ENCODE peak calls at places on chromosome 10, in nine cellular contexts. One of them, this sample, is unnamed.

GRCh38 chr10:71821909-71822763 is 28.9 kb downstream of the PSAP start:
- DNase-seq in BJ: peak
- DNase-seq in AG10803: peak
- DNase-seq in CD8-positive, alpha-beta T cell: no peak
- DNase-seq in dorsolateral prefrontal cortex: no peak
- DNase-seq in OCI-LY7: no peak
- DNase-seq in A673: no peak
- DNase-seq in fibroblast of the aortic adventitia: no peak
- DNase-seq in endodermal cell: no peak
- DNase-seq in this sample: no peak

GRCh38 chr10:77798940-77799339 is 127.6 kb downstream of the DLG5 start:
- DNase-seq in BJ: no peak
- DNase-seq in AG10803: no peak
- DNase-seq in CD8-positive, alpha-beta T cell: no peak
- DNase-seq in dorsolateral prefrontal cortex: no peak
- DNase-seq in OCI-LY7: no peak
- DNase-seq in A673: no peak
- DNase-seq in fibroblast of the aortic adventitia: no peak
- DNase-seq in endodermal cell: no peak
- DNase-seq in this sample: no peak

GRCh38 chr10:60872451-60872850 is 71.5 kb downstream of the RHOBTB1 start:
- DNase-seq in BJ: no peak
- DNase-seq in AG10803: no peak
- DNase-seq in CD8-positive, alpha-beta T cell: no peak
- DNase-seq in dorsolateral prefrontal cortex: no peak
- DNase-seq in OCI-LY7: no peak
- DNase-seq in A673: no peak
- DNase-seq in fibroblast of the aortic adventitia: no peak
- DNase-seq in endodermal cell: no peak
- DNase-seq in this sample: no peak

GRCh38 chr10:130169136-130169888 is 33.1 kb downstream of the GLRX3 start:
- DNase-seq in BJ: no peak
- DNase-seq in AG10803: peak
- DNase-seq in CD8-positive, alpha-beta T cell: no peak
- DNase-seq in dorsolateral prefrontal cortex: no peak
- DNase-seq in OCI-LY7: no peak
- DNase-seq in A673: peak
- DNase-seq in fibroblast of the aortic adventitia: no peak
- DNase-seq in endodermal cell: no peak
- DNase-seq in this sample: no peak

GRCh38 chr10:132918264-132918616 is 24.1 kb downstream of the CFAP46 start:
- DNase-seq in BJ: no peak
- DNase-seq in AG10803: no peak
- DNase-seq in CD8-positive, alpha-beta T cell: no peak
- DNase-seq in dorsolateral prefrontal cortex: no peak
- DNase-seq in OCI-LY7: no peak
- DNase-seq in A673: no peak
- DNase-seq in fibroblast of the aortic adventitia: no peak
- DNase-seq in endodermal cell: no peak
- DNase-seq in this sample: no peak

GRCh38 chr10:114925675-114926204 is 12.3 kb upstream of the TRUB1 start:
- DNase-seq in BJ: no peak
- DNase-seq in AG10803: peak
- DNase-seq in CD8-positive, alpha-beta T cell: no peak
- DNase-seq in dorsolateral prefrontal cortex: no peak
- DNase-seq in OCI-LY7: no peak
- DNase-seq in A673: peak
- DNase-seq in fibroblast of the aortic adventitia: peak
- DNase-seq in endodermal cell: no peak
- DNase-seq in this sample: no peak

GRCh38 chr10:2925631-2926030 is 141.7 kb upstream of the PFKP start:
- DNase-seq in BJ: no peak
- DNase-seq in AG10803: peak
- DNase-seq in CD8-positive, alpha-beta T cell: no peak
- DNase-seq in dorsolateral prefrontal cortex: no peak
- DNase-seq in OCI-LY7: no peak
- DNase-seq in A673: peak
- DNase-seq in fibroblast of the aortic adventitia: peak
- DNase-seq in endodermal cell: peak
- DNase-seq in this sample: no peak

GRCh38 chr10:122054046-122055025 is 65.4 kb downstream of the TACC2 start:
- DNase-seq in BJ: no peak
- DNase-seq in AG10803: peak
- DNase-seq in CD8-positive, alpha-beta T cell: no peak
- DNase-seq in dorsolateral prefrontal cortex: no peak
- DNase-seq in OCI-LY7: no peak
- DNase-seq in A673: peak
- DNase-seq in fibroblast of the aortic adventitia: peak
- DNase-seq in endodermal cell: peak
- DNase-seq in this sample: peak

GRCh38 chr10:99983280-99983988 is 26.3 kb downstream of the DNMBP start:
- DNase-seq in BJ: no peak
- DNase-seq in AG10803: peak
- DNase-seq in CD8-positive, alpha-beta T cell: no peak
- DNase-seq in dorsolateral prefrontal cortex: no peak
- DNase-seq in OCI-LY7: peak
- DNase-seq in A673: no peak
- DNase-seq in fibroblast of the aortic adventitia: peak
- DNase-seq in endodermal cell: no peak
- DNase-seq in this sample: no peak

GRCh38 chr10:120571256-120571655 is 114.2 kb downstream of the PLPP4 start:
- DNase-seq in BJ: no peak
- DNase-seq in AG10803: no peak
- DNase-seq in CD8-positive, alpha-beta T cell: no peak
- DNase-seq in dorsolateral prefrontal cortex: no peak
- DNase-seq in OCI-LY7: no peak
- DNase-seq in A673: no peak
- DNase-seq in fibroblast of the aortic adventitia: no peak
- DNase-seq in endodermal cell: no peak
- DNase-seq in this sample: no peak

GRCh38 chr10:44240766-44241165 is 144.1 kb downstream of the CXCL12 start:
- DNase-seq in BJ: no peak
- DNase-seq in AG10803: no peak
- DNase-seq in CD8-positive, alpha-beta T cell: no peak
- DNase-seq in dorsolateral prefrontal cortex: no peak
- DNase-seq in OCI-LY7: no peak
- DNase-seq in A673: no peak
- DNase-seq in fibroblast of the aortic adventitia: peak
- DNase-seq in endodermal cell: no peak
- DNase-seq in this sample: no peak

GRCh38 chr10:43075612-43076003 is 1.3 kb upstream of the RET start:
- DNase-seq in BJ: no peak
- DNase-seq in AG10803: no peak
- DNase-seq in CD8-positive, alpha-beta T cell: no peak
- DNase-seq in dorsolateral prefrontal cortex: no peak
- DNase-seq in OCI-LY7: no peak
- DNase-seq in A673: no peak
- DNase-seq in fibroblast of the aortic adventitia: no peak
- DNase-seq in endodermal cell: peak
- DNase-seq in this sample: no peak

GRCh38 chr10:100890141-100890695 is 22.5 kb upstream of the SLF2 start:
- DNase-seq in BJ: no peak
- DNase-seq in AG10803: no peak
- DNase-seq in CD8-positive, alpha-beta T cell: peak
- DNase-seq in dorsolateral prefrontal cortex: no peak
- DNase-seq in OCI-LY7: no peak
- DNase-seq in A673: no peak
- DNase-seq in fibroblast of the aortic adventitia: no peak
- DNase-seq in endodermal cell: no peak
- DNase-seq in this sample: no peak

GRCh38 chr10:34505338-34505737 is 309.8 kb downstream of the PARD3 start:
- DNase-seq in BJ: no peak
- DNase-seq in AG10803: no peak
- DNase-seq in CD8-positive, alpha-beta T cell: no peak
- DNase-seq in dorsolateral prefrontal cortex: no peak
- DNase-seq in OCI-LY7: no peak
- DNase-seq in A673: no peak
- DNase-seq in fibroblast of the aortic adventitia: no peak
- DNase-seq in endodermal cell: peak
- DNase-seq in this sample: no peak

GRCh38 chr10:61750943-61751471 is 88.3 kb downstream of the CABCOCO1 start:
- DNase-seq in BJ: no peak
- DNase-seq in AG10803: peak
- DNase-seq in CD8-positive, alpha-beta T cell: peak
- DNase-seq in dorsolateral prefrontal cortex: peak
- DNase-seq in OCI-LY7: peak
- DNase-seq in A673: peak
- DNase-seq in fibroblast of the aortic adventitia: peak
- DNase-seq in endodermal cell: peak
- DNase-seq in this sample: peak

GRCh38 chr10:119479048-119479394 is 63.5 kb downstream of the RGS10 start:
- DNase-seq in BJ: no peak
- DNase-seq in AG10803: peak
- DNase-seq in CD8-positive, alpha-beta T cell: no peak
- DNase-seq in dorsolateral prefrontal cortex: no peak
- DNase-seq in OCI-LY7: peak
- DNase-seq in A673: peak
- DNase-seq in fibroblast of the aortic adventitia: no peak
- DNase-seq in endodermal cell: no peak
- DNase-seq in this sample: no peak

GRCh38 chr10:19048479-19048878 is at the start of gene MALRD1:
- DNase-seq in BJ: no peak
- DNase-seq in AG10803: no peak
- DNase-seq in CD8-positive, alpha-beta T cell: no peak
- DNase-seq in dorsolateral prefrontal cortex: no peak
- DNase-seq in OCI-LY7: no peak
- DNase-seq in A673: no peak
- DNase-seq in fibroblast of the aortic adventitia: no peak
- DNase-seq in endodermal cell: no peak
- DNase-seq in this sample: no peak

GRCh38 chr10:19046709-19047108 is 1.9 kb upstream of the MALRD1 start:
- DNase-seq in BJ: no peak
- DNase-seq in AG10803: no peak
- DNase-seq in CD8-positive, alpha-beta T cell: no peak
- DNase-seq in dorsolateral prefrontal cortex: no peak
- DNase-seq in OCI-LY7: no peak
- DNase-seq in A673: no peak
- DNase-seq in fibroblast of the aortic adventitia: no peak
- DNase-seq in endodermal cell: no peak
- DNase-seq in this sample: no peak

GRCh38 chr10:19048901-19049300 is 300 bp downstream of the MALRD1 start:
- DNase-seq in BJ: no peak
- DNase-seq in AG10803: no peak
- DNase-seq in CD8-positive, alpha-beta T cell: no peak
- DNase-seq in dorsolateral prefrontal cortex: no peak
- DNase-seq in OCI-LY7: no peak
- DNase-seq in A673: peak
- DNase-seq in fibroblast of the aortic adventitia: no peak
- DNase-seq in endodermal cell: no peak
- DNase-seq in this sample: no peak

GRCh38 chr10:19054289-19054688 is 5.7 kb downstream of the MALRD1 start:
- DNase-seq in BJ: no peak
- DNase-seq in AG10803: no peak
- DNase-seq in CD8-positive, alpha-beta T cell: no peak
- DNase-seq in dorsolateral prefrontal cortex: no peak
- DNase-seq in OCI-LY7: no peak
- DNase-seq in A673: no peak
- DNase-seq in fibroblast of the aortic adventitia: no peak
- DNase-seq in endodermal cell: no peak
- DNase-seq in this sample: no peak

GRCh38 chr10:19049577-19049976 is 976 bp downstream of the MALRD1 start:
- DNase-seq in BJ: no peak
- DNase-seq in AG10803: no peak
- DNase-seq in CD8-positive, alpha-beta T cell: no peak
- DNase-seq in dorsolateral prefrontal cortex: no peak
- DNase-seq in OCI-LY7: no peak
- DNase-seq in A673: no peak
- DNase-seq in fibroblast of the aortic adventitia: no peak
- DNase-seq in endodermal cell: no peak
- DNase-seq in this sample: no peak
- TF ChIP-seq CTCF in BJ: no peak
- TF ChIP-seq CTCF in AG10803: no peak
- TF ChIP-seq CTCF in CD8-positive, alpha-beta T cell: no peak
- TF ChIP-seq CTCF in dorsolateral prefrontal cortex: no peak
- TF ChIP-seq CTCF in OCI-LY7: no peak
- TF ChIP-seq CTCF in A673: no peak
- TF ChIP-seq CTCF in fibroblast of the aortic adventitia: no peak
- TF ChIP-seq CTCF in endodermal cell: no peak
- TF ChIP-seq CTCF in this sample: no peak

DNA sequence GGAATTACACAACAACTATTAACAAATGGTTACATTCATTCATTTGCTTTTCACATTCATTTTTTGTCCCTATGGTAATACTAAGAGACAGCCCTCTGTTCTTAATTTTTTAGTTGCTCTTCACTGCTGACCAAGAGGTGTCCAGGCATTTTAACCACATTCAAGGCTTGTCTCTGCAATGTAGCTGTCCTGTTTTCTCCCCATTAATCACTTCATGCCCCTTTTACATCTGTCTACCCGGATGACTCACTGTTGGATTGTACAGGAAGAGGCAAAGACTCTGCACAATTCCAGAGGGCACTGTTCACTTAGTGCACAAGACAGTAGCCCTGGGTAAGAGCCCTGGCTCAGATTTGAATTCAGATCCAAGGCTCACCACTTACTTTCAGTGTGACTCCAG is 168.5 kb downstream of the NOC3L start:
- DNase-seq in BJ: peak
- DNase-seq in AG10803: peak
- DNase-seq in CD8-positive, alpha-beta T cell: no peak
- DNase-seq in dorsolateral prefrontal cortex: no peak
- DNase-seq in OCI-LY7: no peak
- DNase-seq in A673: peak
- DNase-seq in fibroblast of the aortic adventitia: peak
- DNase-seq in endodermal cell: no peak
- DNase-seq in this sample: no peak
- TF ChIP-seq CTCF in BJ: peak
- TF ChIP-seq CTCF in AG10803: peak
- TF ChIP-seq CTCF in CD8-positive, alpha-beta T cell: no peak
- TF ChIP-seq CTCF in dorsolateral prefrontal cortex: no peak
- TF ChIP-seq CTCF in OCI-LY7: no peak
- TF ChIP-seq CTCF in A673: no peak
- TF ChIP-seq CTCF in fibroblast of the aortic adventitia: peak
- TF ChIP-seq CTCF in endodermal cell: no peak
- TF ChIP-seq CTCF in this sample: no peak

GRCh38 chr10:20355011-20355410 is 538.8 kb downstream of the PLXDC2 start:
- DNase-seq in BJ: no peak
- DNase-seq in AG10803: no peak
- DNase-seq in CD8-positive, alpha-beta T cell: no peak
- DNase-seq in dorsolateral prefrontal cortex: no peak
- DNase-seq in OCI-LY7: no peak
- DNase-seq in A673: no peak
- DNase-seq in fibroblast of the aortic adventitia: no peak
- DNase-seq in endodermal cell: no peak
- DNase-seq in this sample: no peak
- TF ChIP-seq CTCF in BJ: no peak
- TF ChIP-seq CTCF in AG10803: no peak
- TF ChIP-seq CTCF in CD8-positive, alpha-beta T cell: no peak
- TF ChIP-seq CTCF in dorsolateral prefrontal cortex: no peak
- TF ChIP-seq CTCF in OCI-LY7: no peak
- TF ChIP-seq CTCF in A673: no peak
- TF ChIP-seq CTCF in fibroblast of the aortic adventitia: no peak
- TF ChIP-seq CTCF in endodermal cell: no peak
- TF ChIP-seq CTCF in this sample: no peak

DNA sequence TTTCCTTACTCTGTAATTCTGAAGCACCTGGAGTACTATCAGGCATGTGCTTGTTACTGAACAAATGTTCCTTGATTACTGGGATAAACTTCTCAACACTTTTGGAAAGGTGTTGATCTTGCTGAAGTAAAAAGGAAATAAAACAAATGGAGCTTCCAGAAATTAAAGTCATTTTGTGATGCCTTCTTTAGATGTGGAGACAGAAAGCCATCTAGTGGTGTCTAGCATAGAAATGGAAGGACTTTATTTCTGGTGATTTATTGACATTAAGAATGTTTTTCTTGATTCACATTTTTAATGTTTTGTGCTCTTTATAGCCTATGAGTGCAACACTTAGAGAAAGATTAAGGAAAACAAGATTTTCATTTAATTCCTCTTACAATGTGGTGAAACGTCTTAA is 1.4 kb downstream of the SFR1 start:
- DNase-seq in BJ: no peak
- DNase-seq in AG10803: peak
- DNase-seq in CD8-positive, alpha-beta T cell: no peak
- DNase-seq in dorsolateral prefrontal cortex: no peak
- DNase-seq in OCI-LY7: peak
- DNase-seq in A673: peak
- DNase-seq in fibroblast of the aortic adventitia: peak
- DNase-seq in endodermal cell: no peak
- DNase-seq in this sample: no peak
- TF ChIP-seq CTCF in BJ: peak
- TF ChIP-seq CTCF in AG10803: peak
- TF ChIP-seq CTCF in CD8-positive, alpha-beta T cell: no peak
- TF ChIP-seq CTCF in dorsolateral prefrontal cortex: peak
- TF ChIP-seq CTCF in OCI-LY7: peak
- TF ChIP-seq CTCF in A673: peak
- TF ChIP-seq CTCF in fibroblast of the aortic adventitia: peak
- TF ChIP-seq CTCF in endodermal cell: peak
- TF ChIP-seq CTCF in this sample: no peak

This sample was measured in omental fat pad.